ENCODE peak calls at places on chromosomes 13 and 19, in seven cellular contexts. M, O, Y, F, Z, H and N are unnamed samples.

GRCh38 chr13:110799246-110800236 is 86.0 kb downstream of the ING1 start:
- DNase-seq in O (peak; percentile 72), Z (peak; percentile 80), Y (no peak), M (no peak), H (peak; percentile 64), F (no peak), N (no peak)

GRCh38 chr19:13906910-13907309 is 909 bp downstream of the CC2D1A start:
- DNase-seq in M (no peak), O (no peak), Z (no peak), F (no peak), H (no peak), Y (no peak), N (no peak)

GRCh38 chr13:37869756-37870488 is at the start of gene TRPC4:
- DNase-seq in Z (peak; percentile 60), Y (peak; percentile 12), M (peak; percentile 16), O (peak; percentile 67), H (peak; percentile 20), F (no peak), N (peak; percentile 66)

GRCh38 chr13:111661052-111661451 is 340.6 kb downstream of the TEX29 start:
- DNase-seq in Z (no peak), F (no peak), H (no peak), O (no peak), M (no peak), Y (no peak), N (no peak)

GRCh38 chr19:48110350-48110966 is at the start of gene PLA2G4C:
- DNase-seq in F (peak; percentile 87), M (peak; percentile 92), H (peak; percentile 93), Y (peak; percentile 94), O (peak; percentile 99), Z (peak; percentile 93), N (peak; percentile 75)

GRCh38 chr19:55086730-55087541 is 11.3 kb downstream of the EPS8L1 start:
- DNase-seq in F (peak; percentile 65), H (peak; percentile 96), M (peak; percentile 97), Z (peak; percentile 95), O (peak; percentile 99), Y (peak; percentile 88), N (peak; percentile 98)

GRCh38 chr13:40231311-40231710 is 435.1 kb downstream of the FOXO1 start:
- DNase-seq in H (no peak), O (no peak), M (no peak), F (no peak), Z (no peak), Y (no peak), N (no peak)

GRCh38 chr13:51999525-51999924 is 11.7 kb downstream of the ATP7B start:
- DNase-seq in M (no peak), O (no peak), Z (no peak), F (no peak), H (peak; percentile 78), Y (no peak), N (no peak)

GRCh38 chr19:21921691-21922180 is 85.8 kb upstream of the ZNF43 start:
- DNase-seq in H (no peak), M (no peak), O (no peak), F (no peak), Y (no peak), Z (no peak), N (no peak)

GRCh38 chr19:48683349-48683748 is 10.5 kb upstream of the NTN5 start:
- DNase-seq in H (peak; percentile 58), M (peak; percentile 38), Y (peak; percentile 50), Z (peak; percentile 62), O (no peak), F (no peak), N (no peak)

GRCh38 chr19:45547965-45548609 is 36.5 kb downstream of the OPA3 start:
- DNase-seq in O (peak; percentile 85), F (no peak), M (peak; percentile 73), H (no peak), Y (no peak), Z (no peak), N (no peak)

GRCh38 chr19:45809643-45810159 is 5.4 kb downstream of the RSPH6A start:
- DNase-seq in F (no peak), Y (no peak), H (no peak), Z (no peak), M (no peak), O (peak; percentile 29), N (peak; percentile 28)

GRCh38 chr13:94559201-94559795 is 36.7 kb downstream of the TGDS start:
- DNase-seq in F (no peak), O (no peak), Y (no peak), H (no peak), M (no peak), Z (no peak), N (no peak)

GRCh38 chr19:29540128-29540527 is 14.3 kb downstream of the VSTM2B start:
- DNase-seq in M (no peak), Z (peak; percentile 3), O (no peak), F (no peak), Y (no peak), H (no peak), N (no peak)

GRCh38 chr13:73522937-73523336 is 464.1 kb downstream of the KLF5 start:
- DNase-seq in H (no peak), O (no peak), F (no peak), Y (no peak), M (no peak), Z (no peak), N (no peak)

GRCh38 chr19:46745521-46746280 is at the start of gene FKRP:
- DNase-seq in F (peak; percentile 46), O (peak; percentile 52), Y (peak; percentile 75), M (no peak), Z (peak; percentile 63), H (no peak), N (peak; percentile 56)

GRCh38 chr19:35986664-35987570 is 8.1 kb upstream of the SDHAF1 start:
- DNase-seq in F (peak; percentile 28), H (peak; percentile 25), O (no peak), Y (peak; percentile 57), Z (no peak), M (peak; percentile 50), N (peak; percentile 90)

GRCh38 chr13:62931901-62932883 is 1516.5 kb upstream of the PCDH20 start:
- DNase-seq in H (no peak), M (no peak), F (no peak), Z (no peak), O (peak; percentile 7), Y (no peak), N (no peak)

GRCh38 chr19:54481326-54481930 is 8.3 kb upstream of the CDC42EP5 start:
- DNase-seq in Z (no peak), H (no peak), M (no peak), O (peak; percentile 37), Y (peak; percentile 66), F (no peak), N (peak; percentile 85)

GRCh38 chr19:41872775-41873647 is 4.1 kb upstream of the CD79A start:
- DNase-seq in H (peak; percentile 53), M (peak; percentile 88), F (peak; percentile 76), Y (no peak), O (peak; percentile 48), Z (peak; percentile 59), N (peak; percentile 96)

GRCh38 chr19:17054746-17055145 is 20.5 kb downstream of the HAUS8 start:
- DNase-seq in H (no peak), F (no peak), O (no peak), Y (no peak), M (no peak), Z (no peak), N (no peak)